ENCODE peak calls at places on chromosomes 6 and 20, in nine cellular contexts. W is adrenal gland, E is WERI-Rb-1, T is tibial artery, Z is body of pancreas, S is H1, G is SK-N-SH, H is stomach, R is progenitor cell of endocrine pancreas. K is an unnamed sample.

GRCh38 chr6:169162968-169163903 is 90.4 kb downstream of the THBS2 start:
- DNase-seq in W (peak; percentile 60), E (no peak), T (peak; percentile 78), Z (no peak), S (no peak), G (peak; percentile 22), H (no peak), R (no peak), K (no peak)

GRCh38 chr6:16849280-16850210 is 88.3 kb upstream of the ATXN1 start:
- DNase-seq in W (peak; percentile 27), E (no peak), T (no peak), Z (no peak), S (peak; percentile 47), G (no peak), H (no peak), R (no peak), K (no peak)

GRCh38 chr6:112251170-112251945 is 3.0 kb downstream of the LAMA4 start:
- DNase-seq in W (peak; percentile 9), E (no peak), T (peak; percentile 85), Z (peak; percentile 13), S (no peak), G (no peak), H (no peak), R (no peak), K (no peak)

GRCh38 chr6:146914563-146915483 is 289.4 kb upstream of the STXBP5 start:
- DNase-seq in W (peak; percentile 88), E (no peak), T (peak; percentile 54), Z (peak; percentile 18), S (no peak), G (peak; percentile 8), H (no peak), R (no peak), K (no peak)

GRCh38 chr6:73180718-73181619 is 44.3 kb downstream of the KHDC1L start:
- DNase-seq in W (peak; percentile 23), E (peak; percentile 68), T (no peak), Z (peak; percentile 38), S (no peak), G (peak; percentile 56), H (no peak), R (no peak), K (peak; percentile 25)

GRCh38 chr20:48716541-48716940 is 111.3 kb downstream of the PREX1 start:
- DNase-seq in W (no peak), E (no peak), T (no peak), Z (no peak), S (no peak), G (no peak), H (no peak), R (no peak), K (no peak)

GRCh38 chr6:113457156-113457555 is 400.0 kb upstream of the MARCKS start:
- DNase-seq in W (no peak), E (no peak), T (peak; percentile 29), Z (no peak), S (no peak), G (no peak), H (no peak), R (no peak), K (no peak)

GRCh38 chr6:44080561-44081521 is 46.4 kb downstream of the MRPL14 start:
- DNase-seq in W (no peak), E (peak; percentile 92), T (no peak), Z (no peak), S (no peak), G (no peak), H (no peak), R (no peak), K (peak; percentile 77)

GRCh38 chr6:108014040-108014439 is 56.0 kb upstream of the SEC63 start:
- DNase-seq in W (no peak), E (no peak), T (no peak), Z (no peak), S (no peak), G (no peak), H (no peak), R (no peak), K (no peak)

GRCh38 chr20:45938727-45939438 is 4.4 kb downstream of the PCIF1 start:
- DNase-seq in W (no peak), E (no peak), T (no peak), Z (no peak), S (peak; percentile 68), G (no peak), H (no peak), R (no peak), K (no peak)

GRCh38 chr6:2505624-2506023 is 245.1 kb downstream of the MYLK4 start:
- DNase-seq in W (no peak), E (peak; percentile 48), T (no peak), Z (no peak), S (peak; percentile 91), G (peak; percentile 30), H (no peak), R (no peak), K (no peak)
- TF ChIP-seq CTCF in W (no peak), E (peak; percentile 72), T (no peak), Z (no peak), S (peak; percentile 92), G (peak; percentile 37), H (no peak), R (peak; percentile 56), K (peak; percentile 23)

GRCh38 chr20:24479595-24479994 is 10.2 kb downstream of the SYNDIG1 start:
- DNase-seq in W (no peak), E (no peak), T (no peak), Z (no peak), S (no peak), G (no peak), H (no peak), R (no peak), K (no peak)
- TF ChIP-seq CTCF in W (no peak), E (peak; percentile 48), T (no peak), Z (no peak), S (peak; percentile 33), G (no peak), H (no peak), R (no peak), K (no peak)

DNA sequence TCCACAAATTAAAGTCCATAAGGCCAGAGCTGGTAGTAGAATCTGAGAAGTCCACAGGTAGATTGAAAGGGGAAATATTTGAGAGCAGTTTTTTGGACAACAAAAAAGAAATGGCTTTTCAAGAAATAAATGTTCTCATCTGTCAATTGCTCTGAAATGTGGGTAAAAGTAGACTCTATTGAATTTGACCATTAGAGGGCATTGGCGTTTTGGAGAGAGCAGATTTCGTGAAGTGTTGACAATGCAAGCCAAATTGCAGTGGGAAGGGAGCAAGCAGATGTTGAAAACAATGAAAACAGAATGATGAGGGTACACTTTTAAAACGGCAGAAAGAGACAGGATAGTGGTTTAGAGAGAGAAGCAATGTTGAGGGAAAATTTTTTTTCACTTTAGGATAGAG is 149.1 kb upstream of the FAM83B start:
- DNase-seq in W (no peak), E (no peak), T (no peak), Z (no peak), S (no peak), G (no peak), H (no peak), R (no peak), K (no peak)
- TF ChIP-seq CTCF in W (no peak), E (peak; percentile 0), T (no peak), Z (peak; percentile 64), S (peak; percentile 32), G (peak; percentile 24), H (no peak), R (peak; percentile 24), K (peak; percentile 26)

GRCh38 chr6:12172572-12172971 is 117.6 kb upstream of the EDN1 start:
- DNase-seq in W (no peak), E (no peak), T (no peak), Z (no peak), S (no peak), G (no peak), H (no peak), R (no peak), K (no peak)
- TF ChIP-seq CTCF in W (no peak), E (no peak), T (no peak), Z (no peak), S (no peak), G (no peak), H (no peak), R (no peak), K (no peak)

GRCh38 chr20:59082077-59082740 is 39.6 kb upstream of the PRELID3B start:
- DNase-seq in W (no peak), E (no peak), T (no peak), Z (no peak), S (no peak), G (no peak), H (no peak), R (no peak), K (no peak)
- TF ChIP-seq CTCF in W (no peak), E (no peak), T (no peak), Z (peak; percentile 11), S (no peak), G (peak; percentile 43), H (no peak), R (peak; percentile 59), K (peak; percentile 36)

GRCh38 chr20:11917663-11918062 is at the start of gene BTBD3:
- DNase-seq in W (peak; percentile 83), E (peak; percentile 62), T (peak; percentile 33), Z (peak; percentile 89), S (no peak), G (peak; percentile 39), H (peak; percentile 83), R (no peak), K (no peak)
- TF ChIP-seq CTCF in W (peak; percentile 13), E (no peak), T (no peak), Z (no peak), S (no peak), G (no peak), H (no peak), R (no peak), K (no peak)

DNA sequence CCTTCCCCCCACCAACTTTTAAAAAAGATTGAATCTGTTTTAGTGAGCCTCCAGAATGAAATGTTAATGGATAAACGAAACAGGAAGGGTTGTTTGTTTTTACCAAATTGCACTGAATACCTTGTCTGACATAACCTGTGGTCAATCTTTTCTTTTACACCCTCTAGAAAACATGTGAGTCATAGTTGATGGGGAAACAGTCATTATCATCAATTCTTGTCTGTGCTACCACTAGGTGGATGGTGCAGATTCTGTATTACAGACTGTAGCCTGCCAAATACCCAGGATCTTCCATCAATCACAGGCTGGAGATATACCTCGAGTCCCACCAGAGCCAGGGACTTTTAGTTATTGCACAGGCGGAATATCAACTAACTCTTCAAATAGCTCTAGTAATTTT is 29.5 kb upstream of the PKIB start:
- DNase-seq in W (no peak), E (no peak), T (no peak), Z (no peak), S (no peak), G (no peak), H (no peak), R (no peak), K (no peak)
- TF ChIP-seq CTCF in W (no peak), E (no peak), T (no peak), Z (no peak), S (no peak), G (no peak), H (no peak), R (no peak), K (no peak)

GRCh38 chr6:47633141-47633540 is 65.2 kb upstream of the ADGRF4 start:
- DNase-seq in W (no peak), E (peak; percentile 55), T (no peak), Z (no peak), S (no peak), G (peak; percentile 43), H (no peak), R (no peak), K (no peak)
- TF ChIP-seq CTCF in W (no peak), E (peak; percentile 69), T (no peak), Z (no peak), S (peak; percentile 32), G (no peak), H (no peak), R (no peak), K (no peak)

K was measured in D721Med.